ENCODE peak calls at places on chromosome 2, in five cellular contexts. V, P, G, X and E are unnamed samples.
A peak's percentile ranks its signal among the peaks of the same experiment; 100 is the strongest.

GRCh38 chr2:44083054-44083453 is 85.6 kb upstream of the PPM1B start:
- DNase-seq in V (no peak), G (no peak), X (no peak), P (no peak), E (no peak)

GRCh38 chr2:43676322-43677050 is at the start of gene C1GALT1C1L:
- DNase-seq in G (peak; percentile 72), V (peak; percentile 62), P (peak; percentile 43), X (peak; percentile 82), E (peak; percentile 92)

GRCh38 chr2:170218931-170219330 is 41.0 kb downstream of the MYO3B start:
- DNase-seq in G (no peak), X (no peak), V (no peak), P (no peak), E (no peak)

GRCh38 chr2:16626497-16626896 is 39.1 kb downstream of the CYRIA start:
- DNase-seq in V (no peak), X (no peak), G (peak; percentile 23), P (no peak), E (no peak)

GRCh38 chr2:28684142-28684858 is 67.3 kb upstream of the PPP1CB start:
- DNase-seq in G (no peak), V (peak; percentile 74), P (no peak), X (no peak), E (no peak)

GRCh38 chr2:217650716-217651360 is 352.0 kb downstream of the TNS1 start:
- DNase-seq in V (peak; percentile 28), G (no peak), P (peak; percentile 42), X (no peak), E (no peak)

GRCh38 chr2:38750793-38751042 is 443 bp downstream of the SRSF7 start:
- DNase-seq in P (peak; percentile 58), X (peak; percentile 84), G (peak; percentile 73), V (no peak), E (peak; percentile 86)

GRCh38 chr2:23268467-23269263 is 116.3 kb upstream of the KLHL29 start:
- DNase-seq in P (no peak), V (no peak), X (no peak), G (no peak), E (no peak)

GRCh38 chr2:194750926-194751325 is 906.1 kb upstream of the SLC39A10 start:
- DNase-seq in P (no peak), V (no peak), G (no peak), X (no peak), E (no peak)

GRCh38 chr2:32355976-32356734 is 668 bp upstream of the BIRC6 start:
- DNase-seq in V (no peak), P (no peak), X (no peak), G (no peak), E (no peak)

GRCh38 chr2:111162718-111163331 is 42.1 kb downstream of the BCL2L11 start:
- DNase-seq in V (no peak), X (no peak), G (no peak), P (no peak), E (no peak)

GRCh38 chr2:113216321-113216720 is 42.5 kb downstream of the PSD4 start:
- DNase-seq in G (no peak), V (no peak), X (no peak), P (no peak), E (no peak)

GRCh38 chr2:222311321-222311977 is 12.7 kb upstream of the PAX3 start:
- DNase-seq in X (no peak), G (no peak), V (no peak), P (no peak), E (no peak)

GRCh38 chr2:213243189-213244044 is 40.8 kb upstream of the SPAG16 start:
- DNase-seq in X (no peak), G (no peak), V (no peak), P (no peak), E (no peak)

GRCh38 chr2:109348645-109349554 is 219.9 kb downstream of the SH3RF3 start:
- DNase-seq in V (no peak), X (no peak), P (no peak), G (no peak), E (no peak)

GRCh38 chr2:36449213-36449612 is 93.6 kb downstream of the CRIM1 start:
- DNase-seq in X (no peak), V (no peak), P (no peak), G (no peak), E (no peak)

GRCh38 chr2:224657349-224657748 is 58.8 kb downstream of the CCDC195 start:
- DNase-seq in G (no peak), P (no peak), V (no peak), X (no peak), E (no peak)

GRCh38 chr2:72619622-72620021 is 206.2 kb downstream of the EXOC6B start:
- DNase-seq in G (no peak), V (no peak), X (no peak), P (no peak), E (no peak)

GRCh38 chr2:179037807-179038206 is 12.1 kb downstream of the CCDC141 start:
- DNase-seq in P (no peak), V (no peak), G (no peak), X (no peak), E (no peak)

GRCh38 chr2:12819721-12820120 is 103.0 kb downstream of the TRIB2 start:
- DNase-seq in X (no peak), P (no peak), V (no peak), G (no peak), E (no peak)

GRCh38 chr2:12543452-12544220 is 173.1 kb upstream of the TRIB2 start:
- DNase-seq in P (no peak), V (no peak), G (no peak), X (no peak), E (no peak)

DNA sequence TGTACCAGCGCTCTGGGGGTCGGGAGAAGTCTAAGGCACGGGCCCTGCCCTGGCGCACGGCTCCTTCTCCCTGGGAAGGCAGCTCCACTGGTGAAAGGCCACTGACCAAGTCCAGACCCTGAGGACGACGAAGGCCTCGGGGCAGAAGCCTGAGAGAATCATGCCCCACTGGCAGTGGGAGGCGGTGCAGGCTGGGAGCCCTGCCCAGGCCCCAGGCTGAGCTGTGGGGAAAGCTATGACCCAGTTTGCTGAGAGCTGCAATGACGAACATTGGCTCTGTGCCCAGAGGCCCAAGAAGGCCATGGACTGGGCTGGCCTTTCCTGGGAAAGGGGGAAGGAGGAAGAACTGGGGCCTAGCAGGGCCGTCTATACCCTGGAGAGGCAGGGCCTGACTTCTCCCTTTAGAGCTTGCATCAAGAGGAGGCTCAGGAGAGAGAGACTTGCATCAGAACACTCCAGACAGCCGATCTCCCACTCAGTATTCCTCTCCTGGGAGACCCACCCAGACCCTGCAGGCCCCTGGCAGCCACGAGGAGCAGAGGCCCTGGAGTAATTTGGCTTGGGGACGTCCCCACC is 32.9 kb downstream of the HS1BP3 start:
- DNase-seq in G (peak; percentile 92), P (peak; percentile 73), X (peak; percentile 97), V (peak; percentile 62), E (peak; percentile 100)
- TF ChIP-seq POLR2AphosphoS5 in G (peak; percentile 83), P (peak; percentile 78), X (peak; percentile 90), V (no peak), E (peak; percentile 97)

GRCh38 chr2:203869207-203869606 is 1.6 kb downstream of the CTLA4 start:
- DNase-seq in V (no peak), G (no peak), X (no peak), P (no peak), E (no peak)
- H3K27ac ChIP-seq in V (no peak overlapping the region), G (no peak overlapping the region), X (no peak overlapping the region), P (no peak overlapping the region), E (no peak overlapping the region)

GRCh38 chr2:182375862-182376261 is 51.0 kb downstream of the PDE1A start:
- DNase-seq in P (no peak), V (no peak), X (no peak), G (no peak), E (no peak)

GRCh38 chr2:182368446-182368845 is 58.4 kb downstream of the PDE1A start:
- DNase-seq in V (no peak), X (no peak), P (no peak), G (no peak), E (no peak)

GRCh38 chr2:182377467-182377866 is 49.4 kb downstream of the PDE1A start:
- DNase-seq in P (no peak), V (no peak), X (no peak), G (no peak), E (no peak)

GRCh38 chr2:182368996-182369395 is 57.8 kb downstream of the PDE1A start:
- DNase-seq in V (no peak), X (no peak), P (no peak), G (no peak), E (no peak)

DNA sequence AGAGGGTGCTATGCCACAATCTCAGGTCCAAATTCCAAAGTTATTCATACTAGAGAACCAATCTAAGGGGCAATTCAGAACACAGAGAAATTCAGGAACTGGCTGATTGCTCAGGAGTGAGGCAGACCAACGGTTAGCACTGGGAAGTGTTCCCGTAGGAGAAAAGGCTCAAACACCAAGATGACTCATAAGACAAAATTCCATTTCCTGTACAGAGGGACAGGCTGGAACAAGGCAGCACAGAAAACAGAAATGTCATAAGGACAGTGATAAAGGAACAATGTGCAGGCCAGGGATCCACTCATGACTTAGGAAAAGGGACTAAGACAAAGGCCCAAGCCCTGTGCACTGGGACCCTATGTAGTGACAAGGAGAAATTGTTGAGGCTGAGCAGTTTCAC is 54.2 kb downstream of the PDE1A start:
- DNase-seq in V (no peak), G (peak; percentile 46), X (no peak), P (peak; percentile 36), E (peak; percentile 78)
- TF ChIP-seq POLR2AphosphoS5 in V (no peak), G (peak; percentile 67), X (no peak), P (peak; percentile 78), E (peak; percentile 38)

GRCh38 chr2:128644745-128645256 is 326.1 kb upstream of the HS6ST1 start:
- DNase-seq in G (no peak), V (no peak), P (no peak), X (peak; percentile 41), E (peak; percentile 10)

GRCh38 chr2:128646691-128647090 is 328.0 kb upstream of the HS6ST1 start:
- DNase-seq in X (no peak), V (no peak), G (no peak), P (no peak), E (no peak)

GRCh38 chr2:128646091-128646490 is 327.4 kb upstream of the HS6ST1 start:
- DNase-seq in X (peak; percentile 73), V (no peak), P (no peak), G (no peak), E (no peak)

GRCh38 chr2:128644156-128644555 is 325.5 kb upstream of the HS6ST1 start:
- DNase-seq in X (peak; percentile 63), G (no peak), P (no peak), V (no peak), E (peak; percentile 45)

DNA sequence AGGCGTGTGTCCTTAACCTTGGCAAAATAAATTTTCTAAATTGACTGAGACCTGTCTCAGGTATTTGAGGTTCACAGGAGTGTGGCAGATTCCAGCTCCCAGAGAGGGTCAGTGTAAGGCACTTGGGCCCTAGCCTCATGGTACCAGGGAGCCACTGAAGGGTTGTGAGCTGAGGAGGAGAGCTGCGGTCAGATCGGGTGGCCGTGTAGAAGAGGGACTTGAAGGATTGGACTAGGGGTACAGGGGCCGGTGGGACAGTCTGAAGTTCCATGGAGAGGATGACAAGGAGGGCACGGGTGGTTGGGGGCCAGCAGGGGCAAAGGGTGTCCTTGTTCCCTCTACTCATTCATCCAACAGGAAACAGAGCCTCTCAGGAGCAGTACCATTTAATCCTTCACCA is 327.0 kb upstream of the HS6ST1 start:
- DNase-seq in P (no peak), V (no peak), X (peak; percentile 74), G (no peak), E (no peak)
- H3K27ac ChIP-seq in P (no peak overlapping the region), V (no peak overlapping the region), X (no peak overlapping the region), G (no peak overlapping the region), E (no peak overlapping the region)